ENCODE peak calls at places on chromosomes 11 and 22, in nine cellular contexts. One of them, this sample, is unnamed.
A peak's percentile ranks its signal among the peaks of the same experiment; 100 is the strongest.

GRCh38 chr11:77418155-77418980 is 55.5 kb downstream of the PAK1 start:
- DNase-seq in GM12891: no peak
- DNase-seq in T-cell: no peak
- DNase-seq in NCI-H1105: no peak
- DNase-seq in mucosa of gallbladder: no peak
- DNase-seq in activated CD4-positive, alpha-beta memory T cell treated with anti-CD3 and anti-CD28 coated beads, Interleukin-2, amount 10 ng/mL, durations not matched to agents 7 days and 5 days: no peak
- DNase-seq in HFF-Myc: no peak
- DNase-seq in heart right ventricle: no peak
- DNase-seq in progenitor cell of endocrine pancreas: no peak
- DNase-seq in this sample: no peak

GRCh38 chr22:42169055-42169469 is 38.5 kb upstream of the CYP2D6 start:
- DNase-seq in activated CD4-positive, alpha-beta memory T cell treated with anti-CD3 and anti-CD28 coated beads, Interleukin-2, amount 10 ng/mL, durations not matched to agents 7 days and 5 days: peak; percentile 77
- DNase-seq in progenitor cell of endocrine pancreas: peak; percentile 79
- DNase-seq in NCI-H1105: peak; percentile 32
- DNase-seq in heart right ventricle: peak; percentile 55
- DNase-seq in mucosa of gallbladder: peak; percentile 68
- DNase-seq in T-cell: peak; percentile 62
- DNase-seq in HFF-Myc: peak; percentile 36
- DNase-seq in GM12891: peak; percentile 81
- DNase-seq in this sample: peak; percentile 87

GRCh38 chr11:130159657-130160459 is at the start of gene ST14:
- DNase-seq in HFF-Myc: no peak
- DNase-seq in heart right ventricle: no peak
- DNase-seq in progenitor cell of endocrine pancreas: peak; percentile 56
- DNase-seq in T-cell: no peak
- DNase-seq in activated CD4-positive, alpha-beta memory T cell treated with anti-CD3 and anti-CD28 coated beads, Interleukin-2, amount 10 ng/mL, durations not matched to agents 7 days and 5 days: no peak
- DNase-seq in GM12891: no peak
- DNase-seq in mucosa of gallbladder: peak; percentile 66
- DNase-seq in NCI-H1105: peak; percentile 76
- DNase-seq in this sample: peak; percentile 52

GRCh38 chr11:22703040-22703439 is 36.6 kb downstream of the GAS2 start:
- DNase-seq in HFF-Myc: peak; percentile 60
- DNase-seq in GM12891: no peak
- DNase-seq in activated CD4-positive, alpha-beta memory T cell treated with anti-CD3 and anti-CD28 coated beads, Interleukin-2, amount 10 ng/mL, durations not matched to agents 7 days and 5 days: no peak
- DNase-seq in heart right ventricle: no peak
- DNase-seq in mucosa of gallbladder: peak; percentile 17
- DNase-seq in NCI-H1105: no peak
- DNase-seq in T-cell: no peak
- DNase-seq in progenitor cell of endocrine pancreas: no peak
- DNase-seq in this sample: peak; percentile 58

GRCh38 chr22:19937616-19938473 is 3.7 kb upstream of the COMT start:
- DNase-seq in GM12891: no peak
- DNase-seq in NCI-H1105: no peak
- DNase-seq in heart right ventricle: no peak
- DNase-seq in T-cell: no peak
- DNase-seq in progenitor cell of endocrine pancreas: no peak
- DNase-seq in mucosa of gallbladder: no peak
- DNase-seq in activated CD4-positive, alpha-beta memory T cell treated with anti-CD3 and anti-CD28 coated beads, Interleukin-2, amount 10 ng/mL, durations not matched to agents 7 days and 5 days: no peak
- DNase-seq in HFF-Myc: no peak
- DNase-seq in this sample: no peak

GRCh38 chr22:28333106-28333505 is 346.5 kb downstream of the TTC28 start:
- DNase-seq in GM12891: no peak
- DNase-seq in heart right ventricle: no peak
- DNase-seq in mucosa of gallbladder: no peak
- DNase-seq in activated CD4-positive, alpha-beta memory T cell treated with anti-CD3 and anti-CD28 coated beads, Interleukin-2, amount 10 ng/mL, durations not matched to agents 7 days and 5 days: no peak
- DNase-seq in NCI-H1105: peak; percentile 35
- DNase-seq in HFF-Myc: no peak
- DNase-seq in progenitor cell of endocrine pancreas: no peak
- DNase-seq in T-cell: no peak
- DNase-seq in this sample: no peak

GRCh38 chr11:40391679-40392078 is 1067.8 kb downstream of the LRRC4C start:
- DNase-seq in T-cell: no peak
- DNase-seq in heart right ventricle: no peak
- DNase-seq in NCI-H1105: no peak
- DNase-seq in HFF-Myc: no peak
- DNase-seq in activated CD4-positive, alpha-beta memory T cell treated with anti-CD3 and anti-CD28 coated beads, Interleukin-2, amount 10 ng/mL, durations not matched to agents 7 days and 5 days: no peak
- DNase-seq in GM12891: no peak
- DNase-seq in mucosa of gallbladder: no peak
- DNase-seq in progenitor cell of endocrine pancreas: no peak
- DNase-seq in this sample: no peak

GRCh38 chr11:66879583-66879982 is 22.7 kb downstream of the LRFN4 start:
- DNase-seq in progenitor cell of endocrine pancreas: no peak
- DNase-seq in heart right ventricle: no peak
- DNase-seq in HFF-Myc: no peak
- DNase-seq in activated CD4-positive, alpha-beta memory T cell treated with anti-CD3 and anti-CD28 coated beads, Interleukin-2, amount 10 ng/mL, durations not matched to agents 7 days and 5 days: no peak
- DNase-seq in GM12891: no peak
- DNase-seq in NCI-H1105: no peak
- DNase-seq in mucosa of gallbladder: no peak
- DNase-seq in T-cell: no peak
- DNase-seq in this sample: peak; percentile 55

GRCh38 chr11:122285021-122285420 is 169.0 kb upstream of the BLID start:
- DNase-seq in progenitor cell of endocrine pancreas: no peak
- DNase-seq in activated CD4-positive, alpha-beta memory T cell treated with anti-CD3 and anti-CD28 coated beads, Interleukin-2, amount 10 ng/mL, durations not matched to agents 7 days and 5 days: no peak
- DNase-seq in GM12891: no peak
- DNase-seq in T-cell: no peak
- DNase-seq in heart right ventricle: no peak
- DNase-seq in NCI-H1105: no peak
- DNase-seq in HFF-Myc: no peak
- DNase-seq in mucosa of gallbladder: no peak
- DNase-seq in this sample: no peak

GRCh38 chr22:50136431-50137047 is 34.0 kb upstream of the PANX2 start:
- DNase-seq in heart right ventricle: no peak
- DNase-seq in GM12891: no peak
- DNase-seq in progenitor cell of endocrine pancreas: no peak
- DNase-seq in activated CD4-positive, alpha-beta memory T cell treated with anti-CD3 and anti-CD28 coated beads, Interleukin-2, amount 10 ng/mL, durations not matched to agents 7 days and 5 days: no peak
- DNase-seq in NCI-H1105: no peak
- DNase-seq in mucosa of gallbladder: no peak
- DNase-seq in T-cell: no peak
- DNase-seq in HFF-Myc: no peak
- DNase-seq in this sample: no peak

GRCh38 chr11:29962243-29962642 is 54.6 kb downstream of the KCNA4 start:
- DNase-seq in activated CD4-positive, alpha-beta memory T cell treated with anti-CD3 and anti-CD28 coated beads, Interleukin-2, amount 10 ng/mL, durations not matched to agents 7 days and 5 days: no peak
- DNase-seq in progenitor cell of endocrine pancreas: no peak
- DNase-seq in GM12891: no peak
- DNase-seq in HFF-Myc: no peak
- DNase-seq in T-cell: no peak
- DNase-seq in mucosa of gallbladder: no peak
- DNase-seq in NCI-H1105: no peak
- DNase-seq in heart right ventricle: no peak
- DNase-seq in this sample: no peak

GRCh38 chr11:118634435-118635236 is 27.2 kb downstream of the PHLDB1 start:
- DNase-seq in NCI-H1105: peak; percentile 96
- DNase-seq in progenitor cell of endocrine pancreas: peak; percentile 80
- DNase-seq in heart right ventricle: peak; percentile 83
- DNase-seq in HFF-Myc: no peak
- DNase-seq in mucosa of gallbladder: peak; percentile 79
- DNase-seq in activated CD4-positive, alpha-beta memory T cell treated with anti-CD3 and anti-CD28 coated beads, Interleukin-2, amount 10 ng/mL, durations not matched to agents 7 days and 5 days: no peak
- DNase-seq in GM12891: no peak
- DNase-seq in T-cell: no peak
- DNase-seq in this sample: no peak

GRCh38 chr22:23431337-23432072 is 148.6 kb downstream of the IGLL1 start:
- DNase-seq in HFF-Myc: no peak
- DNase-seq in T-cell: no peak
- DNase-seq in heart right ventricle: no peak
- DNase-seq in mucosa of gallbladder: peak; percentile 32
- DNase-seq in NCI-H1105: no peak
- DNase-seq in progenitor cell of endocrine pancreas: no peak
- DNase-seq in GM12891: no peak
- DNase-seq in activated CD4-positive, alpha-beta memory T cell treated with anti-CD3 and anti-CD28 coated beads, Interleukin-2, amount 10 ng/mL, durations not matched to agents 7 days and 5 days: no peak
- DNase-seq in this sample: peak; percentile 57

GRCh38 chr11:69943066-69943465 is 123.8 kb upstream of the FGF3 start:
- DNase-seq in HFF-Myc: no peak
- DNase-seq in NCI-H1105: no peak
- DNase-seq in T-cell: no peak
- DNase-seq in mucosa of gallbladder: no peak
- DNase-seq in heart right ventricle: no peak
- DNase-seq in activated CD4-positive, alpha-beta memory T cell treated with anti-CD3 and anti-CD28 coated beads, Interleukin-2, amount 10 ng/mL, durations not matched to agents 7 days and 5 days: no peak
- DNase-seq in GM12891: no peak
- DNase-seq in progenitor cell of endocrine pancreas: no peak
- DNase-seq in this sample: no peak

GRCh38 chr22:32796865-32797573 is 4.5 kb upstream of the TIMP3 start:
- DNase-seq in activated CD4-positive, alpha-beta memory T cell treated with anti-CD3 and anti-CD28 coated beads, Interleukin-2, amount 10 ng/mL, durations not matched to agents 7 days and 5 days: peak; percentile 62
- DNase-seq in progenitor cell of endocrine pancreas: peak; percentile 46
- DNase-seq in T-cell: peak; percentile 26
- DNase-seq in NCI-H1105: peak; percentile 28
- DNase-seq in HFF-Myc: peak; percentile 55
- DNase-seq in GM12891: peak; percentile 66
- DNase-seq in mucosa of gallbladder: peak; percentile 60
- DNase-seq in heart right ventricle: peak; percentile 74
- DNase-seq in this sample: peak; percentile 84

GRCh38 chr11:13223112-13223511 is 54.5 kb upstream of the BMAL1 start:
- DNase-seq in HFF-Myc: no peak
- DNase-seq in activated CD4-positive, alpha-beta memory T cell treated with anti-CD3 and anti-CD28 coated beads, Interleukin-2, amount 10 ng/mL, durations not matched to agents 7 days and 5 days: no peak
- DNase-seq in T-cell: no peak
- DNase-seq in progenitor cell of endocrine pancreas: no peak
- DNase-seq in NCI-H1105: peak; percentile 32
- DNase-seq in heart right ventricle: no peak
- DNase-seq in mucosa of gallbladder: no peak
- DNase-seq in GM12891: no peak
- DNase-seq in this sample: peak; percentile 15

GRCh38 chr22:19353363-19354131 is 62.0 kb upstream of the CLTCL1 start:
- DNase-seq in NCI-H1105: no peak
- DNase-seq in HFF-Myc: no peak
- DNase-seq in activated CD4-positive, alpha-beta memory T cell treated with anti-CD3 and anti-CD28 coated beads, Interleukin-2, amount 10 ng/mL, durations not matched to agents 7 days and 5 days: no peak
- DNase-seq in mucosa of gallbladder: no peak
- DNase-seq in progenitor cell of endocrine pancreas: no peak
- DNase-seq in GM12891: no peak
- DNase-seq in T-cell: no peak
- DNase-seq in heart right ventricle: no peak
- DNase-seq in this sample: no peak

GRCh38 chr11:68998390-68998911 is 14.6 kb downstream of the MRGPRF start:
- DNase-seq in GM12891: no peak
- DNase-seq in T-cell: no peak
- DNase-seq in HFF-Myc: no peak
- DNase-seq in heart right ventricle: no peak
- DNase-seq in activated CD4-positive, alpha-beta memory T cell treated with anti-CD3 and anti-CD28 coated beads, Interleukin-2, amount 10 ng/mL, durations not matched to agents 7 days and 5 days: no peak
- DNase-seq in NCI-H1105: peak; percentile 90
- DNase-seq in progenitor cell of endocrine pancreas: no peak
- DNase-seq in mucosa of gallbladder: no peak
- DNase-seq in this sample: peak; percentile 60

GRCh38 chr11:1841511-1842148 is 2.8 kb downstream of the TNNI2 start:
- DNase-seq in NCI-H1105: no peak
- DNase-seq in heart right ventricle: peak; percentile 10
- DNase-seq in T-cell: no peak
- DNase-seq in progenitor cell of endocrine pancreas: no peak
- DNase-seq in HFF-Myc: no peak
- DNase-seq in activated CD4-positive, alpha-beta memory T cell treated with anti-CD3 and anti-CD28 coated beads, Interleukin-2, amount 10 ng/mL, durations not matched to agents 7 days and 5 days: no peak
- DNase-seq in GM12891: no peak
- DNase-seq in mucosa of gallbladder: no peak
- DNase-seq in this sample: no peak

GRCh38 chr11:125990244-125990643 is 44.4 kb downstream of the VSIG10L2 start:
- DNase-seq in NCI-H1105: no peak
- DNase-seq in T-cell: no peak
- DNase-seq in HFF-Myc: no peak
- DNase-seq in progenitor cell of endocrine pancreas: no peak
- DNase-seq in GM12891: no peak
- DNase-seq in activated CD4-positive, alpha-beta memory T cell treated with anti-CD3 and anti-CD28 coated beads, Interleukin-2, amount 10 ng/mL, durations not matched to agents 7 days and 5 days: no peak
- DNase-seq in mucosa of gallbladder: no peak
- DNase-seq in heart right ventricle: no peak
- DNase-seq in this sample: no peak

GRCh38 chr11:1503708-1504104 is 17.1 kb upstream of the MOB2 start:
- DNase-seq in HFF-Myc: no peak
- DNase-seq in T-cell: no peak
- DNase-seq in activated CD4-positive, alpha-beta memory T cell treated with anti-CD3 and anti-CD28 coated beads, Interleukin-2, amount 10 ng/mL, durations not matched to agents 7 days and 5 days: no peak
- DNase-seq in heart right ventricle: peak; percentile 70
- DNase-seq in NCI-H1105: no peak
- DNase-seq in mucosa of gallbladder: peak; percentile 33
- DNase-seq in progenitor cell of endocrine pancreas: no peak
- DNase-seq in GM12891: no peak
- DNase-seq in this sample: no peak

GRCh38 chr11:103529217-103529684 is 420.0 kb downstream of the DYNC2H1 start:
- DNase-seq in NCI-H1105: no peak
- DNase-seq in HFF-Myc: peak; percentile 37
- DNase-seq in GM12891: no peak
- DNase-seq in heart right ventricle: no peak
- DNase-seq in activated CD4-positive, alpha-beta memory T cell treated with anti-CD3 and anti-CD28 coated beads, Interleukin-2, amount 10 ng/mL, durations not matched to agents 7 days and 5 days: no peak
- DNase-seq in progenitor cell of endocrine pancreas: no peak
- DNase-seq in mucosa of gallbladder: no peak
- DNase-seq in T-cell: no peak
- DNase-seq in this sample: peak; percentile 39

GRCh38 chr11:10651579-10652361 is 41.8 kb downstream of the IRAG1 start:
- DNase-seq in activated CD4-positive, alpha-beta memory T cell treated with anti-CD3 and anti-CD28 coated beads, Interleukin-2, amount 10 ng/mL, durations not matched to agents 7 days and 5 days: no peak
- DNase-seq in T-cell: no peak
- DNase-seq in NCI-H1105: no peak
- DNase-seq in progenitor cell of endocrine pancreas: no peak
- DNase-seq in mucosa of gallbladder: no peak
- DNase-seq in heart right ventricle: no peak
- DNase-seq in GM12891: no peak
- DNase-seq in HFF-Myc: no peak
- DNase-seq in this sample: no peak

GRCh38 chr11:130671801-130672700 is 223.6 kb downstream of the ADAMTS15 start:
- DNase-seq in mucosa of gallbladder: peak; percentile 76
- DNase-seq in progenitor cell of endocrine pancreas: no peak
- DNase-seq in activated CD4-positive, alpha-beta memory T cell treated with anti-CD3 and anti-CD28 coated beads, Interleukin-2, amount 10 ng/mL, durations not matched to agents 7 days and 5 days: no peak
- DNase-seq in heart right ventricle: peak; percentile 59
- DNase-seq in GM12891: no peak
- DNase-seq in HFF-Myc: no peak
- DNase-seq in NCI-H1105: peak; percentile 17
- DNase-seq in T-cell: no peak
- DNase-seq in this sample: peak; percentile 62

GRCh38 chr11:130051077-130051476 is 18.6 kb upstream of the APLP2 start:
- DNase-seq in activated CD4-positive, alpha-beta memory T cell treated with anti-CD3 and anti-CD28 coated beads, Interleukin-2, amount 10 ng/mL, durations not matched to agents 7 days and 5 days: no peak
- DNase-seq in HFF-Myc: no peak
- DNase-seq in progenitor cell of endocrine pancreas: no peak
- DNase-seq in NCI-H1105: no peak
- DNase-seq in heart right ventricle: no peak
- DNase-seq in T-cell: no peak
- DNase-seq in GM12891: no peak
- DNase-seq in mucosa of gallbladder: no peak
- DNase-seq in this sample: no peak

GRCh38 chr11:76769645-76770586 is 13.2 kb upstream of the TSKU start:
- DNase-seq in progenitor cell of endocrine pancreas: no peak
- DNase-seq in NCI-H1105: no peak
- DNase-seq in T-cell: no peak
- DNase-seq in heart right ventricle: no peak
- DNase-seq in HFF-Myc: no peak
- DNase-seq in mucosa of gallbladder: peak; percentile 87
- DNase-seq in GM12891: no peak
- DNase-seq in activated CD4-positive, alpha-beta memory T cell treated with anti-CD3 and anti-CD28 coated beads, Interleukin-2, amount 10 ng/mL, durations not matched to agents 7 days and 5 days: no peak
- DNase-seq in this sample: no peak

GRCh38 chr11:27451528-27451927 is 21.1 kb downstream of the LGR4 start:
- DNase-seq in heart right ventricle: no peak
- DNase-seq in HFF-Myc: no peak
- DNase-seq in mucosa of gallbladder: no peak
- DNase-seq in T-cell: no peak
- DNase-seq in progenitor cell of endocrine pancreas: no peak
- DNase-seq in GM12891: no peak
- DNase-seq in NCI-H1105: no peak
- DNase-seq in activated CD4-positive, alpha-beta memory T cell treated with anti-CD3 and anti-CD28 coated beads, Interleukin-2, amount 10 ng/mL, durations not matched to agents 7 days and 5 days: no peak
- DNase-seq in this sample: no peak

GRCh38 chr22:27686534-27686933 is 115.0 kb downstream of the MN1 start:
- DNase-seq in progenitor cell of endocrine pancreas: no peak
- DNase-seq in mucosa of gallbladder: peak; percentile 92
- DNase-seq in NCI-H1105: no peak
- DNase-seq in T-cell: no peak
- DNase-seq in heart right ventricle: peak; percentile 78
- DNase-seq in HFF-Myc: no peak
- DNase-seq in GM12891: no peak
- DNase-seq in activated CD4-positive, alpha-beta memory T cell treated with anti-CD3 and anti-CD28 coated beads, Interleukin-2, amount 10 ng/mL, durations not matched to agents 7 days and 5 days: no peak
- DNase-seq in this sample: peak; percentile 37

GRCh38 chr11:25816411-25816810 is 515.5 kb upstream of the ANO3 start:
- DNase-seq in mucosa of gallbladder: no peak
- DNase-seq in heart right ventricle: no peak
- DNase-seq in GM12891: no peak
- DNase-seq in progenitor cell of endocrine pancreas: no peak
- DNase-seq in NCI-H1105: no peak
- DNase-seq in T-cell: no peak
- DNase-seq in HFF-Myc: no peak
- DNase-seq in activated CD4-positive, alpha-beta memory T cell treated with anti-CD3 and anti-CD28 coated beads, Interleukin-2, amount 10 ng/mL, durations not matched to agents 7 days and 5 days: no peak
- DNase-seq in this sample: no peak

GRCh38 chr11:59097113-59097708 is 9.8 kb upstream of the FAM111B start:
- DNase-seq in heart right ventricle: peak; percentile 23
- DNase-seq in HFF-Myc: peak; percentile 7
- DNase-seq in GM12891: no peak
- DNase-seq in activated CD4-positive, alpha-beta memory T cell treated with anti-CD3 and anti-CD28 coated beads, Interleukin-2, amount 10 ng/mL, durations not matched to agents 7 days and 5 days: peak; percentile 73
- DNase-seq in NCI-H1105: no peak
- DNase-seq in mucosa of gallbladder: peak; percentile 65
- DNase-seq in progenitor cell of endocrine pancreas: no peak
- DNase-seq in T-cell: peak; percentile 60
- DNase-seq in this sample: peak; percentile 36

GRCh38 chr11:1566381-1567051 is 5.6 kb downstream of the DUSP8 start:
- DNase-seq in mucosa of gallbladder: no peak
- DNase-seq in T-cell: no peak
- DNase-seq in HFF-Myc: no peak
- DNase-seq in NCI-H1105: no peak
- DNase-seq in GM12891: peak; percentile 15
- DNase-seq in activated CD4-positive, alpha-beta memory T cell treated with anti-CD3 and anti-CD28 coated beads, Interleukin-2, amount 10 ng/mL, durations not matched to agents 7 days and 5 days: no peak
- DNase-seq in progenitor cell of endocrine pancreas: no peak
- DNase-seq in heart right ventricle: no peak
- DNase-seq in this sample: no peak

This sample was measured in retina.